ENCODE peak calls at places on chromosomes 5 and 9, in six cellular contexts. G, B, Z, A, C and K are unnamed samples.

GRCh38 chr9:120970249-120970648 is 43.7 kb upstream of the TRAF1 start:
- DNase-seq in B (no peak), A (peak; percentile 4), C (no peak), G (no peak), Z (no peak), K (no peak)

GRCh38 chr9:93893194-93893593 is 62.0 kb downstream of the BARX1 start:
- DNase-seq in G (no peak), Z (no peak), A (no peak), C (no peak), B (no peak), K (no peak)

GRCh38 chr9:91192379-91192775 is 169.3 kb downstream of the AUH start:
- DNase-seq in G (no peak), C (no peak), Z (no peak), A (peak; percentile 39), B (no peak), K (no peak)

GRCh38 chr9:6931913-6932312 is 174.1 kb downstream of the KDM4C start:
- DNase-seq in B (peak; percentile 4), A (peak; percentile 83), G (no peak), Z (peak; percentile 48), C (no peak), K (peak; percentile 47)

GRCh38 chr9:124788542-124789217 is 11.7 kb downstream of the OLFML2A start:
- DNase-seq in C (no peak), B (no peak), G (no peak), Z (no peak), A (no peak), K (no peak)

GRCh38 chr9:79254900-79255651 is 316.7 kb upstream of the TLE4 start:
- DNase-seq in C (no peak), Z (no peak), A (peak; percentile 7), B (no peak), G (no peak), K (no peak)

GRCh38 chr9:134399435-134400056 is 73.3 kb downstream of the RXRA start:
- DNase-seq in B (no peak), A (peak; percentile 50), C (no peak), G (no peak), Z (no peak), K (no peak)

GRCh38 chr5:178284095-178284675 is 51.6 kb upstream of the PHYKPL start:
- DNase-seq in A (no peak), G (no peak), Z (no peak), C (no peak), B (no peak), K (no peak)

GRCh38 chr9:123401879-123402513 is 46.0 kb downstream of the CRB2 start:
- DNase-seq in G (no peak), C (no peak), B (no peak), Z (peak; percentile 3), A (peak; percentile 73), K (no peak)

GRCh38 chr9:15329539-15330109 is 22.6 kb upstream of the TTC39B start:
- DNase-seq in G (no peak), Z (no peak), B (no peak), A (no peak), C (no peak), K (no peak)

GRCh38 chr5:74940782-74941363 is 74.7 kb upstream of the FAM169A start:
- DNase-seq in C (no peak), A (no peak), G (no peak), B (no peak), Z (no peak), K (no peak)

GRCh38 chr9:115444941-115445340 is 327.0 kb upstream of the TNC start:
- DNase-seq in G (no peak), Z (no peak), B (no peak), A (no peak), C (no peak), K (no peak)

GRCh38 chr5:140565024-140565779 is 574 bp downstream of the SLC35A4 start:
- DNase-seq in Z (no peak), C (no peak), G (no peak), A (peak; percentile 80), B (no peak), K (no peak)

GRCh38 chr9:131259916-131260597 is 16.3 kb downstream of the FAM78A start:
- DNase-seq in C (no peak), B (no peak), A (no peak), G (no peak), Z (peak; percentile 38), K (no peak)

GRCh38 chr5:123965626-123966025 is 453.6 kb downstream of the CSNK1G3 start:
- DNase-seq in Z (no peak), G (no peak), C (no peak), A (no peak), B (no peak), K (no peak)

GRCh38 chr9:70422371-70423043 is 8.1 kb upstream of the KLF9 start:
- DNase-seq in A (no peak), C (no peak), G (no peak), Z (no peak), B (no peak), K (no peak)

GRCh38 chr5:78627175-78627574 is 21.4 kb downstream of the LHFPL2 start:
- DNase-seq in A (peak; percentile 56), G (no peak), Z (no peak), B (no peak), C (no peak), K (no peak)

GRCh38 chr9:110531776-110532175 is 47.8 kb downstream of the SVEP1 start:
- DNase-seq in B (no peak), G (no peak), Z (no peak), C (no peak), A (no peak), K (no peak)

GRCh38 chr9:119559986-119560385 is 190.8 kb upstream of the BRINP1 start:
- DNase-seq in B (no peak), Z (no peak), A (no peak), G (no peak), C (no peak), K (no peak)

GRCh38 chr9:75001719-75002421 is 26.2 kb downstream of the CARNMT1 start:
- DNase-seq in Z (no peak), C (no peak), G (peak; percentile 73), B (no peak), A (peak; percentile 78), K (no peak)

GRCh38 chr9:126439402-126439765 is 112.8 kb downstream of the MVB12B start:
- DNase-seq in C (no peak), G (no peak), A (peak; percentile 92), Z (no peak), B (no peak), K (no peak)

GRCh38 chr9:128152133-128152780 is 3.0 kb downstream of the LCN2 start:
- DNase-seq in G (no peak), B (no peak), A (no peak), C (no peak), Z (peak; percentile 12), K (peak; percentile 28)

GRCh38 chr9:18427691-18428090 is 46.3 kb upstream of the ADAMTSL1 start:
- DNase-seq in A (peak; percentile 20), C (no peak), B (no peak), Z (no peak), G (no peak), K (no peak)

GRCh38 chr9:130364619-130365322 is 80.0 kb upstream of the ASS1 start:
- DNase-seq in A (peak; percentile 43), G (no peak), C (no peak), B (no peak), Z (no peak), K (no peak)

GRCh38 chr5:34522599-34523381 is 133.3 kb upstream of the RAI14 start:
- DNase-seq in G (peak; percentile 32), B (peak; percentile 45), A (peak; percentile 95), C (peak; percentile 60), Z (peak; percentile 63), K (peak; percentile 69)

DNA sequence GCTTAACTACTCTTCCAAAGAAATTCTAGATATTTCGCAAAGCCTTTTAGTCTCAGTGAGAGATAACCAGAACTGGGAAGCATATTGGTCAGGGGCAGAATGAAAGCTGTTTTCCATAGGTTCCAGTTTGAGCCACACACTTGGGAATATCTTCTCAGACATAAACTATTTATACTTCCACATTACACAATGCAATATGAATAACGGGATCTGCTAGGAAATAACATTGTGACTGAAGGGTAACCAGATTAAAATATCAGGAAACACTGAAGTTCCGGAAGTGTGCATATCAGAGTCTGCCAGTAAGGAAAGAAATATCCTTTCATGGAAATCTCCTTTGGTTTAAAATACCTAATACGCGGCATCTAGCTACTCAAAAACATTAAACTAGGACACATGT is 56.4 kb downstream of the ST8SIA4 start:
- DNase-seq in C (no peak), A (peak; percentile 10), Z (no peak), B (no peak), G (no peak), K (no peak)
- H3K27ac ChIP-seq in C (no peak overlapping the region), A (no peak overlapping the region), Z (no peak overlapping the region), B (no peak overlapping the region), G (no peak overlapping the region), K (peak overlapping the region; percentile 57)

DNA sequence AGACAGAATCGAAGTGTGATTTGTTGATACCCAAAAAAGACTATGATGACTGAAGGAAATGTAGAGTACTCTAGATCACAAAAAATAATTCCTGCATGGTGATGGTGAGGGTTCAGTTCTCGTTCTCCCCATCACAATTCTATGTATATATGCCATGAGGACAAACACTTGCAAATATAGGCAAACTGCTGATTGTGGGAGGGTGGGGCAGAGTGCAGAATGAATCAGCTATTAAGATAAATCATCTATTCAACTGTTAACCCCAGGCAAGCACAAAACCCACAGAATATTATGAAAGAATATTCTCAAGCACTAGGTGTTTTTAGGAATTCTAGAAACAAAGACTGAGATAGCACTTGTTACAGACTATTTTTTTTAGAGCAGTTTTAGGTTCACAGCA is 13.9 kb upstream of the UBLCP1 start:
- DNase-seq in C (no peak), Z (no peak), A (no peak), G (no peak), B (no peak), K (no peak)
- H3K27ac ChIP-seq in C (no peak overlapping the region), Z (no peak overlapping the region), A (no peak overlapping the region), G (no peak overlapping the region), B (no peak overlapping the region), K (no peak overlapping the region)

DNA sequence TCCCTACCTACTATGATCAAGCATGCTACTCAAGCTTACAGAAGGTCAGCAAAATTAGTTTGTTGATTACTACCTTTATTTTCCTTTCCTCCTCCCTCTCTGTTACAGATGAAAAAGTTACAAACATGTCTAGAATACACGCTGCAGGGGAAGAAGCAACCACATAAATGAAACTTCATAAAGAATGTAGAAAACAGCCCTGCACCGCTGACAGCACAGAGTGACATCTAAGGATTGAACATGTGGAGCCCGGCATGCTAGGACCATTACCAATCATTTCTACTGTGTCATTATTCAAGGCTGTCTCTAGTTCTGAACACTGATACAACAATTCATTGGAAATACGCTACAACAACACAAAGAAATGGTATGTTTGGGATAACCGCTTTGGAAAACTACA is 261.1 kb downstream of the MLLT3 start:
- DNase-seq in B (no peak), C (no peak), G (peak; percentile 29), A (no peak), Z (no peak), K (no peak)
- H3K27ac ChIP-seq in B (no peak overlapping the region), C (no peak overlapping the region), G (peak overlapping the region; percentile 59), A (no peak overlapping the region), Z (no peak overlapping the region), K (no peak overlapping the region)

GRCh38 chr9:37382982-37383357 is 39.5 kb upstream of the GRHPR start:
- DNase-seq in G (no peak), A (no peak), B (no peak), Z (peak; percentile 72), C (no peak), K (no peak)

GRCh38 chr9:37385286-37385685 is 37.2 kb upstream of the GRHPR start:
- DNase-seq in G (no peak), A (no peak), B (no peak), Z (no peak), C (no peak), K (no peak)

GRCh38 chr9:37383876-37384715 is 38.4 kb upstream of the GRHPR start:
- DNase-seq in Z (no peak), G (no peak), C (no peak), A (no peak), B (no peak), K (no peak)

GRCh38 chr9:37382161-37382981 is 40.1 kb upstream of the GRHPR start:
- DNase-seq in C (no peak), B (no peak), G (no peak), Z (no peak), A (no peak), K (no peak)

GRCh38 chr9:37383393-37383792 is 39.1 kb upstream of the GRHPR start:
- DNase-seq in A (no peak), G (no peak), Z (no peak), C (no peak), B (no peak), K (no peak)
- H3K27ac ChIP-seq in A (no peak overlapping the region), G (no peak overlapping the region), Z (no peak overlapping the region), C (no peak overlapping the region), B (no peak overlapping the region), K (no peak overlapping the region)